ENCODE peak calls at places on chromosomes 7 and 10, in four cellular contexts. J, X, I and O are unnamed samples.

GRCh38 chr7:11192506-11192905 is 218.8 kb downstream of the PHF14 start:
- DNase-seq in J (no peak), X (no peak), I (no peak), O (no peak)

GRCh38 chr10:118594392-118595063 is 920 bp downstream of the PRLHR start:
- DNase-seq in I (no peak), X (peak), J (peak), O (no peak)

GRCh38 chr7:15686209-15686956 is at the start of gene MEOX2:
- DNase-seq in I (no peak), X (no peak), J (peak), O (no peak)

GRCh38 chr10:127999291-127999690 is 92.4 kb downstream of the PTPRE start:
- DNase-seq in X (no peak), J (no peak), I (no peak), O (no peak)

GRCh38 chr7:33547880-33548279 is 357.5 kb upstream of the BMPER start:
- DNase-seq in J (no peak), I (no peak), X (no peak), O (no peak)

GRCh38 chr7:6621195-6622128 is 6.1 kb downstream of the ZNF853 start:
- DNase-seq in I (no peak), J (no peak), X (peak), O (no peak)

GRCh38 chr10:112126172-112126571 is 57.4 kb downstream of the GPAM start:
- DNase-seq in X (no peak), I (no peak), J (no peak), O (no peak)

GRCh38 chr7:98091523-98091922 is 15.1 kb upstream of the LMTK2 start:
- DNase-seq in I (no peak), J (no peak), X (no peak), O (no peak)

GRCh38 chr10:65910209-65910608 is 1015.6 kb upstream of the LRRTM3 start:
- DNase-seq in I (no peak), J (no peak), X (no peak), O (no peak)

GRCh38 chr7:102236592-102237287 is 49.9 kb upstream of the SH2B2 start:
- DNase-seq in J (peak), X (peak), I (peak), O (peak)

GRCh38 chr7:43096875-43097274 is 15.6 kb upstream of the HECW1 start:
- DNase-seq in J (no peak), X (no peak), I (no peak), O (no peak)

GRCh38 chr10:130054021-130054420 is 56.6 kb downstream of the C10orf143 start:
- DNase-seq in X (no peak), I (no peak), J (no peak), O (no peak)

GRCh38 chr10:104589871-104590270 is 51.2 kb upstream of the SORCS3 start:
- DNase-seq in I (no peak), J (no peak), X (no peak), O (no peak)

GRCh38 chr10:48656241-48656921 is 28.3 kb upstream of the WDFY4 start:
- DNase-seq in J (peak), X (peak), I (peak), O (peak)

GRCh38 chr10:97596101-97597055 is 6.9 kb downstream of the C10orf62 start:
- DNase-seq in J (peak), X (no peak), I (no peak), O (no peak)

GRCh38 chr7:151993977-151994676 is 31.3 kb upstream of the GALNT11 start:
- DNase-seq in X (peak), I (peak), J (no peak), O (no peak)

GRCh38 chr10:63671317-63671937 is 150.2 kb downstream of the REEP3 start:
- DNase-seq in J (no peak), X (no peak), I (peak), O (no peak)

GRCh38 chr7:156897673-156898072 is 4.7 kb upstream of the LMBR1 start:
- DNase-seq in I (no peak), J (no peak), X (no peak), O (no peak)

GRCh38 chr7:122033641-122034040 is 110.4 kb downstream of the AASS start:
- DNase-seq in J (no peak), X (no peak), I (no peak), O (no peak)

GRCh38 chr7:24781106-24781505 is 23.8 kb upstream of the GSDME start:
- DNase-seq in J (peak), X (no peak), I (no peak), O (no peak)

GRCh38 chr7:105916603-105917002 is 40.2 kb upstream of the ATXN7L1 start:
- DNase-seq in X (no peak), I (no peak), J (no peak), O (no peak)

GRCh38 chr7:150857276-150858055 is 5.1 kb downstream of the AOC1 start:
- DNase-seq in J (no peak), I (no peak), X (no peak), O (no peak)

GRCh38 chr7:158611541-158611940 is 23.9 kb upstream of the PTPRN2 start:
- DNase-seq in X (no peak), J (no peak), I (no peak), O (no peak)

GRCh38 chr10:73908853-73909611 is 1.9 kb upstream of the PLAU start:
- DNase-seq in I (no peak), X (peak), J (peak), O (peak)

GRCh38 chr10:47441973-47442750 is 41.8 kb downstream of the ANXA8 start:
- DNase-seq in X (peak), J (no peak), I (no peak), O (no peak)

GRCh38 chr10:24694086-24694485 is 29.6 kb downstream of the ARHGAP21 start:
- DNase-seq in X (no peak), I (no peak), J (no peak), O (no peak)

GRCh38 chr7:109021390-109021789 is 451.7 kb downstream of the DNAJB9 start:
- DNase-seq in J (no peak), I (no peak), X (no peak), O (no peak)

GRCh38 chr7:47588704-47589225 is 6.9 kb upstream of the TNS3 start:
- DNase-seq in X (no peak), I (no peak), J (no peak), O (no peak)

GRCh38 chr7:22601812-22602568 is 102.0 kb upstream of the STEAP1B start:
- DNase-seq in X (no peak), J (peak), I (no peak), O (no peak)

GRCh38 chr7:7517661-7518236 is 17.9 kb downstream of the COL28A1 start:
- DNase-seq in X (no peak), I (no peak), J (no peak), O (no peak)

GRCh38 chr7:620052-620451 is 100.4 kb upstream of the PDGFA start:
- DNase-seq in I (no peak), X (peak), J (no peak), O (no peak)

GRCh38 chr7:36795451-36796021 is 71.2 kb upstream of the AOAH start:
- DNase-seq in X (no peak), J (no peak), I (no peak), O (no peak)

GRCh38 chr10:62626817-62627216 is 177.7 kb upstream of the ADO start:
- DNase-seq in I (no peak), X (no peak), J (no peak), O (no peak)

GRCh38 chr10:47277352-47278151 is 22.4 kb upstream of the GDF10 start:
- DNase-seq in I (no peak), X (peak), J (no peak), O (no peak)